ENCODE peak calls at places on chromosomes 3 and 15, in six cellular contexts. S is SK-N-SH, G is HepG2, V is HCT116, M is H1, X is GM12878. F is an unnamed sample.

GRCh38 chr3:105827959-105828358 is 40.9 kb downstream of the CBLB start:
- DNase-seq in M (no peak), S (peak; percentile 5), G (peak; percentile 21), X (no peak), V (peak; percentile 73), F (no peak)

GRCh38 chr3:128051459-128051836 is 789 bp upstream of the SEC61A1 start:
- DNase-seq in M (no peak), V (no peak), X (no peak), G (no peak), S (peak; percentile 40), F (peak; percentile 17)

GRCh38 chr15:52803543-52804306 is 13.6 kb upstream of the ONECUT1 start:
- DNase-seq in G (no peak), V (no peak), X (no peak), S (no peak), M (no peak), F (no peak)

GRCh38 chr3:149536429-149536828 is 61.9 kb downstream of the TM4SF4 start:
- DNase-seq in G (no peak), V (no peak), M (peak; percentile 63), X (no peak), S (peak; percentile 27), F (no peak)

GRCh38 chr3:179840985-179841384 is 188.1 kb downstream of the USP13 start:
- DNase-seq in X (no peak), M (no peak), S (no peak), V (no peak), G (no peak), F (peak; percentile 47)

GRCh38 chr3:71944482-71944881 is 159.5 kb upstream of the PROK2 start:
- DNase-seq in G (no peak), X (no peak), M (no peak), V (no peak), S (no peak), F (no peak)

GRCh38 chr3:195214381-195214780 is 56.6 kb downstream of the XXYLT1 start:
- DNase-seq in S (no peak), G (no peak), X (no peak), V (no peak), M (no peak), F (no peak)

GRCh38 chr15:39095218-39095879 is 485.5 kb upstream of the THBS1 start:
- DNase-seq in X (no peak), S (no peak), G (no peak), V (no peak), M (no peak), F (peak; percentile 77)

GRCh38 chr3:46849686-46850467 is 13.4 kb downstream of the MYL3 start:
- DNase-seq in M (no peak), G (no peak), X (no peak), V (no peak), S (no peak), F (no peak)

GRCh38 chr15:88610756-88611231 is 10.3 kb upstream of the AEN start:
- DNase-seq in G (no peak), S (no peak), M (no peak), V (no peak), X (no peak), F (no peak)

GRCh38 chr3:32354362-32354778 is 37.3 kb upstream of the CMTM7 start:
- DNase-seq in M (no peak), G (peak; percentile 67), V (no peak), S (no peak), X (no peak), F (no peak)

GRCh38 chr15:69357773-69358765 is 56.1 kb upstream of the KIF23 start:
- DNase-seq in V (peak; percentile 24), G (peak; percentile 76), X (no peak), S (no peak), M (no peak), F (no peak)

GRCh38 chr3:192188218-192188835 is 539.0 kb downstream of the FGF12 start:
- DNase-seq in V (peak; percentile 47), G (peak; percentile 33), X (no peak), M (peak; percentile 81), S (peak; percentile 47), F (no peak)

GRCh38 chr3:187223799-187224198 is 26.5 kb downstream of the RTP1 start:
- DNase-seq in S (no peak), G (no peak), V (no peak), X (no peak), M (no peak), F (peak; percentile 44)

GRCh38 chr3:186940965-186941364 is 10.6 kb downstream of the ST6GAL1 start:
- DNase-seq in V (no peak), G (no peak), X (no peak), S (no peak), M (no peak), F (no peak)

GRCh38 chr3:177337548-177338331 is 140.5 kb upstream of the TBL1XR1 start:
- DNase-seq in V (no peak), G (no peak), M (peak; percentile 13), X (peak; percentile 87), S (no peak), F (no peak)

GRCh38 chr3:140092883-140093536 is 158.0 kb downstream of the CLSTN2 start:
- DNase-seq in M (peak; percentile 46), G (no peak), X (no peak), V (no peak), S (peak; percentile 16), F (no peak)

GRCh38 chr3:128874481-128875180 is 4.8 kb upstream of the ACAD9 start:
- DNase-seq in V (no peak), G (no peak), S (no peak), X (no peak), M (no peak), F (no peak)

GRCh38 chr3:49759226-49759625 is 27.1 kb downstream of the IP6K1 start:
- DNase-seq in S (no peak), V (no peak), X (no peak), G (no peak), M (no peak), F (no peak)

GRCh38 chr3:2765002-2765579 is 345.1 kb downstream of the IL5RA start:
- DNase-seq in S (peak; percentile 53), G (peak; percentile 9), M (no peak), V (no peak), X (no peak), F (no peak)

GRCh38 chr15:100132309-100132708 is 209.5 kb downstream of the ADAMTS17 start:
- DNase-seq in S (no peak), M (no peak), X (no peak), V (no peak), G (no peak), F (no peak)

GRCh38 chr15:100133981-100134711 is 207.6 kb downstream of the ADAMTS17 start:
- DNase-seq in V (no peak), S (no peak), X (no peak), G (no peak), M (no peak), F (no peak)

GRCh38 chr15:100129677-100130076 is 212.1 kb downstream of the ADAMTS17 start:
- DNase-seq in S (no peak), V (peak; percentile 15), X (no peak), G (peak; percentile 11), M (no peak), F (no peak)

GRCh38 chr15:100133001-100133400 is 208.8 kb downstream of the ADAMTS17 start:
- DNase-seq in G (no peak), M (peak; percentile 51), X (no peak), V (no peak), S (no peak), F (no peak)

DNA sequence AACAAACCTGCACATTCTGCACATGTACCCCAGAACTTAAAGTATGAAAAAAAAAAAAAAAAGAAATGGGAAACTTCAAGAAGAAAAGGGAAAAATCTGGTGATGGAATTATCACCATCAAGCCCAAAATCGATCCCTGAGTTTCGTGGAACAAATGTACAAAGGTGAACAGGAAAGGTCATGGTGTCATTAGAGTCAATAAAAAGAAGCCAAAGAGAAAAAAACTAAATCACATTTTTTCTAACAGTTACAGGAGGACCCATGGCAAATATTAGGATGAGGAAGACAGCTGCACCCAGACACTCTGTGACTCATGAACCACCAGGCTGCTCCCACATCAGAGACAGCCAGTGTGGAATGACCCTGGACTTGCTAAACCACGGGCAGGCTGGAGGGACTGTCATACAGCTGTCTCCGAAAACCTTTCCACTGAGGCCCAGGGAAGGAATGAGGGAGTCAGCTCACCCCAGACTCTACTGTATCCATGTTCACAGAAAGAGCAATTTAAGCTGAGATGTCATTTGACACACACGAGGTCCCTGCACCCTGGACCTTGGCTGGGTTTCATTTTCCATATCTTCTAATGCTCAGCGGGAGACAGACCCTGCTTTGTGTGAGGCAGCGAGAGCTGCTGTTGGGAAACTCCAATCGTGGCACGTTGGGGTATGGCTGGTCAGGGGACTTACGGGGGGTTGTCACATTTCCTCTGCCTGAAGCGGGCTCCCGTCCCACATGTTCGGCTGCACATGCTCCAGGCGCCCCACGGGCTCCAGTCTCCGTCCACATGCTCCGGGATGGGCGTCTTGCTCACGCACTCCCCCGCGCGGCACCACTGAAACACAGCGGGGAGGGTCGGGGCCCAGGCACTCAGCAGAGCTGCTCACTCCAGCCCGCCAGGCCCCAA is 210.2 kb downstream of the ADAMTS17 start:
- DNase-seq in S (no peak), M (no peak), V (no peak), G (peak; percentile 61), X (no peak), F (no peak)
- TF ChIP-seq JUND in S (no peak), M (no peak), V (no peak), G (peak; percentile 11), X (no peak), F (no peak)

DNA sequence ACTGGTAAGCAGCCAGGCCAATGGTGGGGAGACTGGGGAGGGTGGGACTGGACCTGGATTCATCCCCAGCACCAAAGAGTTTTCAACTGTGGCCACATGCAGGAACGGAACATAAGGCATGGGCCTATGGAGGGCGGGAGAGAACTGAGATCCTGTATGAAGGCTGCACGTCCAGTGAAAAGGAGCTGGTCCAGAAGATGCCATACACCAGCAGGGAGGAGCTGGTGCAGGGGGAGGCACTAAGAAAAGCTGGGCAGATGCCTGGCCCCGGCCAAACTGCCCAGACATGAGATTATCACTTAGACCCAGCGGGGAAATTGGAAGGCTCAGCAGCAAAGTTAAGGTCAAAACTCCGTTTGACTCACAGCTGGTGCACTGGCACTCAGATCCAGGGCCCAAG is 58.1 kb upstream of the MCF2L2 start:
- DNase-seq in X (no peak), G (no peak), M (peak; percentile 40), V (no peak), S (no peak), F (no peak)
- TF ChIP-seq JUND in X (no peak), G (no peak), M (no peak), V (no peak), S (no peak), F (no peak)

GRCh38 chr15:65902373-65902772 is 33.1 kb downstream of the RAB11A start:
- DNase-seq in V (peak; percentile 65), X (peak; percentile 57), M (peak; percentile 40), G (peak; percentile 23), S (no peak), F (peak; percentile 91)

GRCh38 chr15:65904301-65904700 is 35.0 kb downstream of the RAB11A start:
- DNase-seq in V (no peak), M (peak; percentile 24), X (no peak), S (no peak), G (no peak), F (no peak)

GRCh38 chr15:65901836-65902235 is 32.5 kb downstream of the RAB11A start:
- DNase-seq in G (no peak), X (no peak), S (no peak), V (no peak), M (peak; percentile 32), F (no peak)

GRCh38 chr15:65901336-65901735 is 32.0 kb downstream of the RAB11A start:
- DNase-seq in G (no peak), S (no peak), X (no peak), V (no peak), M (no peak), F (no peak)

GRCh38 chr15:65903296-65904073 is 34.2 kb downstream of the RAB11A start:
- DNase-seq in G (peak; percentile 12), V (no peak), X (no peak), M (peak; percentile 20), S (no peak), F (no peak)
- TF ChIP-seq JUND in G (no peak), V (no peak), X (no peak), M (no peak), S (no peak), F (no peak)

GRCh38 chr3:130480736-130481135 is 36.2 kb upstream of the COL6A6 start:
- DNase-seq in M (no peak), V (peak; percentile 26), G (no peak), X (no peak), S (no peak), F (peak; percentile 84)
- TF ChIP-seq JUND in M (no peak), V (no peak), G (no peak), X (no peak), S (no peak), F (no peak)